ENCODE peak calls at places on chromosomes 12 and 14, in six cellular contexts. U is iPS DF 6.9, D is astrocyte of the spinal cord, C is mucosa of descending colon, L is cardiac fibroblast, E is heart right ventricle. Y is an unnamed sample.

GRCh38 chr14:55514819-55515470 is 65.1 kb upstream of the KTN1 start:
- DNase-seq in U (no peak), D (peak; percentile 82), C (no peak), L (peak; percentile 76), E (no peak), Y (no peak)

GRCh38 chr14:73780391-73780790 is 66.2 kb upstream of the PNMA1 start:
- DNase-seq in U (no peak), D (no peak), C (no peak), L (no peak), E (no peak), Y (no peak)

GRCh38 chr12:26286186-26286585 is 90.8 kb downstream of the SSPN start:
- DNase-seq in U (no peak), D (peak; percentile 38), C (no peak), L (no peak), E (no peak), Y (no peak)

GRCh38 chr14:83816755-83817154 is 1713.2 kb upstream of the FLRT2 start:
- DNase-seq in U (no peak), D (no peak), C (no peak), L (peak; percentile 32), E (no peak), Y (no peak)

GRCh38 chr14:48350971-48351370 is 675.6 kb upstream of the MDGA2 start:
- DNase-seq in U (no peak), D (no peak), C (no peak), L (no peak), E (no peak), Y (no peak)

GRCh38 chr14:90797451-90797850 is 18.8 kb downstream of the TTC7B start:
- DNase-seq in U (no peak), D (no peak), C (no peak), L (peak; percentile 40), E (no peak), Y (no peak)

GRCh38 chr14:42854061-42854460 is 1247.4 kb downstream of the LRFN5 start:
- DNase-seq in U (no peak), D (peak; percentile 75), C (no peak), L (no peak), E (no peak), Y (no peak)

GRCh38 chr14:20626274-20626673 is 15.2 kb downstream of the OR6S1 start:
- DNase-seq in U (no peak), D (no peak), C (no peak), L (no peak), E (no peak), Y (no peak)

GRCh38 chr12:106023034-106023433 is 115.7 kb downstream of the NUAK1 start:
- DNase-seq in U (no peak), D (no peak), C (no peak), L (no peak), E (no peak), Y (no peak)

GRCh38 chr14:83071888-83072501 is 1538.3 kb upstream of the SEL1L start:
- DNase-seq in U (peak; percentile 5), D (no peak), C (no peak), L (no peak), E (no peak), Y (no peak)

GRCh38 chr12:106760184-106760531 is 14.3 kb upstream of the RIC8B start:
- DNase-seq in U (no peak), D (no peak), C (no peak), L (no peak), E (no peak), Y (no peak)

GRCh38 chr14:102316048-102316745 is 3.3 kb upstream of the ZNF839 start:
- DNase-seq in U (no peak), D (no peak), C (no peak), L (peak; percentile 86), E (no peak), Y (no peak)

GRCh38 chr12:57236224-57236924 is 6.9 kb downstream of the SHMT2 start:
- DNase-seq in U (no peak), D (no peak), C (peak; percentile 63), L (no peak), E (no peak), Y (peak; percentile 60)

GRCh38 chr12:24860546-24860945 is 88.4 kb downstream of the BCAT1 start:
- DNase-seq in U (no peak), D (peak; percentile 20), C (no peak), L (no peak), E (no peak), Y (no peak)

GRCh38 chr12:124371970-124372555 is 77.2 kb downstream of the RFLNA start:
- DNase-seq in U (no peak), D (no peak), C (no peak), L (no peak), E (no peak), Y (no peak)

GRCh38 chr14:54642950-54643695 is 76.2 kb downstream of the SAMD4A start:
- DNase-seq in U (no peak), D (peak; percentile 59), C (no peak), L (peak; percentile 65), E (no peak), Y (no peak)

DNA sequence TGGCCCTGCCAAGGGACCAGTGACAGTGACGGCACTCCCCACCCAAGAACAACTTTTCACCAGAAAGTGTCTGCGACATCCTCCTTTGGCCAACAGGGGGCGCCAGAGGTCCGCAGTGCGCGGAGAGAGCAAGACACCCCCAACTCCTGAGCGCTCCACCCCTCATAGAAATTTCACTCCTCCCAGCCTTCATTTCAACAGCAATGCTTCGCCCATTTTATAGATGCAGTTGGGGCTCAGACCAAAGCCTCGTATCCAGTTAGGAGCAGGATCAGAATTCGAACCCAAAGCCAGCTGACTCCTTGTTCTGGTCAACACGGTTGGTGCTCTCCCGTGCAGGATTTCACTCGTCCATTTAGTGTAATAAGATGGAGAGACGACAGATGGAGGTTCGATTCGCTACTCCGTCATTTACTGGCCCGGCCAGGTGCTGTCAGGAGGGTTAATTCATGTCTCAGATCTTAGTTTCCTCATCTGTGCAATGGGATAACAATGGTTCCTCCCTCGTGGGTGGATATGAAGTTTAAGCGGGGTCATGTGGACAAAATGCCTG is 2.4 kb upstream of the POP5 start:
- DNase-seq in U (peak; percentile 48), D (peak; percentile 67), C (peak; percentile 82), L (peak; percentile 79), E (peak; percentile 79), Y (peak; percentile 78)
- H3K4me3 ChIP-seq in U (no peak overlapping the region), D (no peak overlapping the region), C (no peak overlapping the region), L (no peak overlapping the region), E (no peak overlapping the region), Y (no peak overlapping the region)

GRCh38 chr12:121352053-121353018 is at the start of gene ANAPC5:
- DNase-seq in U (peak; percentile 93), D (peak; percentile 99), C (peak; percentile 95), L (peak; percentile 99), E (peak; percentile 87), Y (peak; percentile 94)
- H3K4me3 ChIP-seq in U (peak within 1 kb of the TSS; percentile 93), D (peak within 1 kb of the TSS; percentile 90), C (peak within 1 kb of the TSS; percentile 77), L (peak within 1 kb of the TSS; percentile 97), E (peak within 1 kb of the TSS; percentile 72), Y (peak within 1 kb of the TSS; percentile 83)

GRCh38 chr14:81170829-81171195 is 49.9 kb downstream of the GTF2A1 start:
- DNase-seq in U (no peak), D (no peak), C (no peak), L (no peak), E (no peak), Y (no peak)
- H3K4me3 ChIP-seq in U (no peak overlapping the region), D (no peak overlapping the region), C (no peak overlapping the region), L (no peak overlapping the region), E (peak overlapping the region; percentile 71), Y (peak overlapping the region; percentile 89)

GRCh38 chr12:47821346-47821706 is 1.6 kb upstream of the HDAC7 start:
- DNase-seq in U (no peak), D (no peak), C (no peak), L (peak; percentile 33), E (no peak), Y (peak; percentile 27)
- H3K4me3 ChIP-seq in U (no peak overlapping the region), D (no peak overlapping the region), C (no peak overlapping the region), L (no peak overlapping the region), E (no peak overlapping the region), Y (peak overlapping the region; percentile 80)

GRCh38 chr12:92185052-92185451 is 39.4 kb upstream of the BTG1 start:
- DNase-seq in U (no peak), D (no peak), C (no peak), L (no peak), E (no peak), Y (no peak)

GRCh38 chr12:92191061-92191460 is 45.4 kb upstream of the BTG1 start:
- DNase-seq in U (no peak), D (no peak), C (no peak), L (peak; percentile 32), E (no peak), Y (no peak)

GRCh38 chr12:92188517-92189188 is 43.0 kb upstream of the BTG1 start:
- DNase-seq in U (no peak), D (no peak), C (no peak), L (no peak), E (no peak), Y (no peak)

GRCh38 chr12:92183575-92183974 is 37.9 kb upstream of the BTG1 start:
- DNase-seq in U (no peak), D (no peak), C (no peak), L (no peak), E (no peak), Y (no peak)

DNA sequence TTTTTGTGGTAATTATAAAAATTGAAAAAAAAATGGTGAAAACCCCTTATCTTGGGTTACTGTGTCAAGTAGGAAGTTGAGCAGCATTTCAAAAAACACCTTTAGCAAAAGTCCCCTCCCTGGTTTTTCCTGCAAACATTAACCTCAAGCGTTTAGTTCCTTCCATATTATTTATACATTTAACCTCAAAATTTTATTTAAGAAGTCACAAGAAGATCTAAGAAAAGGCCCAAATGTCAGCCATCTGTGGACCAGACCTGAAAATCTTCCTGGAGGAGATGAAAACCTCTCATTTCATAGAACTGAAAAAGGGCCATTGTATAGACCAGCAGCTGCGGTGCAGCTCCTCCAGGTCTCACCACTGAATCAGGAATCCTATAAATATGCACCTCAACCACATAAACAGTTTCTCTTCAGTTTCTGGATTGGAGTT is 40.4 kb upstream of the BTG1 start:
- DNase-seq in U (no peak), D (no peak), C (no peak), L (no peak), E (no peak), Y (no peak)
- H3K4me3 ChIP-seq in U (no peak overlapping the region), D (no peak overlapping the region), C (no peak overlapping the region), L (no peak overlapping the region), E (no peak overlapping the region), Y (no peak overlapping the region)

GRCh38 chr12:108722463-108722862 is 8.9 kb downstream of the CORO1C start:
- DNase-seq in U (no peak), D (peak; percentile 33), C (no peak), L (no peak), E (no peak), Y (no peak)
- H3K4me3 ChIP-seq in U (no peak overlapping the region), D (no peak overlapping the region), C (no peak overlapping the region), L (no peak overlapping the region), E (no peak overlapping the region), Y (peak overlapping the region; percentile 5)

GRCh38 chr12:52965337-52965731 is 16.4 kb downstream of the KRT18 start:
- DNase-seq in U (no peak), D (no peak), C (no peak), L (peak; percentile 42), E (no peak), Y (peak; percentile 29)
- H3K4me3 ChIP-seq in U (peak overlapping the region; percentile 37), D (no peak overlapping the region), C (no peak overlapping the region), L (peak overlapping the region; percentile 26), E (peak overlapping the region; percentile 19), Y (no peak overlapping the region)